ENCODE peak calls at places on chromosomes 4 and X, in eight cellular contexts. T is A549, X is choroid plexus epithelial cell, N is breast epithelium, U is testis, V is AG04450, A is right lobe of liver, L is IMR-90. C is an unnamed sample.
A peak's percentile ranks its signal among the peaks of the same experiment; 100 is the strongest.

GRCh38 chr4:183326853-183327252 is 4.6 kb upstream of the CLDN24 start:
- DNase-seq in T (no peak), X (peak; percentile 33), N (no peak), U (no peak), V (no peak), A (no peak), L (peak; percentile 40), C (peak; percentile 34)

GRCh38 chr4:3801931-3802550 is 35.9 kb downstream of the ADRA2C start:
- DNase-seq in T (no peak), X (no peak), N (no peak), U (no peak), V (no peak), A (no peak), L (no peak), C (no peak)

GRCh38 chr4:7366958-7367353 is 67.8 kb downstream of the PSAPL1 start:
- DNase-seq in T (no peak), X (no peak), N (no peak), U (no peak), V (no peak), A (no peak), L (no peak), C (no peak)

GRCh38 chr4:99435154-99435553 is at the start of gene ADH7:
- DNase-seq in T (no peak), X (no peak), N (no peak), U (no peak), V (no peak), A (no peak), L (no peak), C (no peak)

GRCh38 chr4:30495261-30496050 is 224.7 kb upstream of the PCDH7 start:
- DNase-seq in T (no peak), X (no peak), N (no peak), U (no peak), V (no peak), A (no peak), L (no peak), C (no peak)

GRCh38 chrX:132181364-132181763 is 37.9 kb downstream of the RAP2C start:
- DNase-seq in T (no peak), X (no peak), N (peak; percentile 74), U (peak; percentile 33), V (no peak), A (peak; percentile 65), L (no peak), C (no peak)

GRCh38 chr4:186624951-186625350 is 69.6 kb upstream of the MTNR1A start:
- DNase-seq in T (no peak), X (peak; percentile 88), N (no peak), U (no peak), V (peak; percentile 48), A (no peak), L (peak; percentile 87), C (peak; percentile 45)

GRCh38 chrX:107676559-107677378 is 48.5 kb downstream of the PRPS1 start:
- DNase-seq in T (peak; percentile 62), X (peak; percentile 97), N (peak; percentile 82), U (peak; percentile 80), V (peak; percentile 50), A (peak; percentile 79), L (peak; percentile 84), C (peak; percentile 97)

GRCh38 chr4:545612-546011 is 30.5 kb downstream of the TMEM271 start:
- DNase-seq in T (no peak), X (no peak), N (no peak), U (no peak), V (no peak), A (no peak), L (no peak), C (no peak)

GRCh38 chr4:80070880-80071620 is 2.0 kb downstream of the ANTXR2 start:
- DNase-seq in T (no peak), X (peak; percentile 36), N (no peak), U (no peak), V (no peak), A (no peak), L (peak; percentile 55), C (no peak)

GRCh38 chr4:183906486-183906735 is 1.3 kb downstream of the STOX2 start:
- DNase-seq in T (no peak), X (no peak), N (no peak), U (no peak), V (no peak), A (no peak), L (no peak), C (no peak)

GRCh38 chrX:106706466-106706865 is 20.0 kb upstream of the RNF128 start:
- DNase-seq in T (no peak), X (no peak), N (no peak), U (no peak), V (no peak), A (no peak), L (no peak), C (no peak)

GRCh38 chrX:45842916-45843315 is 642.2 kb upstream of the DIPK2B start:
- DNase-seq in T (no peak), X (no peak), N (no peak), U (no peak), V (no peak), A (no peak), L (no peak), C (peak; percentile 32)

GRCh38 chr4:84792366-84793301 is 173.9 kb downstream of the WDFY3 start:
- DNase-seq in T (no peak), X (no peak), N (no peak), U (no peak), V (no peak), A (no peak), L (peak; percentile 45), C (peak; percentile 75)

GRCh38 chr4:48439988-48440387 is 43.2 kb upstream of the SLC10A4 start:
- DNase-seq in T (no peak), X (peak; percentile 26), N (no peak), U (no peak), V (no peak), A (no peak), L (no peak), C (no peak)

GRCh38 chr4:8645753-8646124 is 53.2 kb downstream of the CPZ start:
- DNase-seq in T (no peak), X (no peak), N (peak; percentile 12), U (no peak), V (no peak), A (no peak), L (no peak), C (no peak)

GRCh38 chr4:41216294-41217019 is 2.1 kb upstream of the APBB2 start:
- DNase-seq in T (peak; percentile 81), X (peak; percentile 78), N (peak; percentile 67), U (peak; percentile 83), V (no peak), A (peak; percentile 89), L (peak; percentile 57), C (peak; percentile 65)

GRCh38 chrX:132622130-132622529 is 133.3 kb upstream of the MBNL3 start:
- DNase-seq in T (no peak), X (peak; percentile 22), N (no peak), U (no peak), V (no peak), A (no peak), L (peak; percentile 35), C (peak; percentile 53)

GRCh38 chrX:68710870-68711576 is 63.6 kb downstream of the STARD8 start:
- DNase-seq in T (peak; percentile 73), X (peak; percentile 76), N (no peak), U (peak; percentile 28), V (no peak), A (no peak), L (peak; percentile 53), C (peak; percentile 54)

GRCh38 chrX:50718791-50719190 is 95.2 kb downstream of the SHROOM4 start:
- DNase-seq in T (no peak), X (peak; percentile 21), N (no peak), U (no peak), V (peak; percentile 30), A (no peak), L (peak; percentile 63), C (no peak)

GRCh38 chr4:78864405-78865024 is 74.7 kb downstream of the PAQR3 start:
- DNase-seq in T (peak; percentile 18), X (peak; percentile 93), N (no peak), U (no peak), V (peak; percentile 63), A (no peak), L (peak; percentile 85), C (peak; percentile 90)

DNA sequence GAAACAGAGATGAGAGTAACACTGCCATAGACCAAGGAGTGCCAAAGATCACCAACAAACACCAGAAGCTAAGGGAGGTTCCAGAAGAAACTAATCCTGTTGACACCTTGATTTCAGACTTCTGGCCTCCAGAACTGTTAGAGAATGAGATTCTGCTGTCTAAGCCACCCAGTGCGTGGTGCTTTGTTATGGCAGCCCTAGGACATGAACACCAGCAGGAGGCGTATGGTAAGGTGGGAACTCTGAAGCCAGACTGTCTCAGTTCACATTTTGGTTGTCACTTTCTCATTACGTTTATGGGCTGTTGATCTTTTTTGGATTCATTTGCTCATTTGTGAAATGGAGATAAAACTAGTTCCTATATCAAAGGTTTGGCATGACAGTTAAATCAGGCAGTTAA is 142.9 kb downstream of the DCHS2 start:
- DNase-seq in T (no peak), X (no peak), N (no peak), U (no peak), V (no peak), A (no peak), L (no peak), C (no peak)
- TF ChIP-seq CTCF in T (no peak), X (peak; percentile 13), N (no peak), U (no peak), V (no peak), A (no peak), L (no peak), C (no peak)

DNA sequence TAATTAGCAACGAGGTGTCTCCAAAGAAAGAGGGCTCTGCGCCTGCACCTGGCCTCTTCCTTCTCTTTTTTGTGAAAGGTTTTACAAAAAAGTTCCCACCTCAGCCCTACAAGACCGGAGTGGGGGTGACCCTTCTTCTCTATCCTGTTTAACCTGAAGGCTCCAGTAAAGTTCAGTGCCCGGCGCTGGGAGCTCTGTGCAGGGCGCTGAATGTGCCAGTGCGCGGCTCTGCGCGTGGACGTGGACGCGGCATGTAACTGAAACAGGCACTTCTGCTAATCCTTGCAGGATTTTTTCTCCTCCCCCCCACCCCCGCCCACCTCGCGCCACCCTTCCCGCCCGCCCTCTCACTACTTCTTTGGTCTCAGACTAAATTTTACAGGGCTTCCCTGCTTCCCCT is 2.4 kb downstream of the GPR50 start:
- DNase-seq in T (no peak), X (no peak), N (no peak), U (no peak), V (no peak), A (no peak), L (no peak), C (no peak)
- H3K4me3 ChIP-seq in T (no peak overlapping the region), X (no peak overlapping the region), N (no peak overlapping the region), U (no peak overlapping the region), V (no peak overlapping the region), A (no peak overlapping the region), L (no peak overlapping the region), C (no peak overlapping the region)

GRCh38 chrX:103687073-103687695 is 685 bp upstream of the MORF4L2 start:
- DNase-seq in T (peak; percentile 34), X (peak; percentile 89), N (peak; percentile 84), U (peak; percentile 90), V (peak; percentile 42), A (peak; percentile 89), L (peak; percentile 76), C (no peak)
- TF ChIP-seq CTCF in T (no peak), X (peak; percentile 42), N (peak; percentile 55), U (no peak), V (peak; percentile 54), A (peak; percentile 40), L (peak; percentile 41), C (peak; percentile 27)

DNA sequence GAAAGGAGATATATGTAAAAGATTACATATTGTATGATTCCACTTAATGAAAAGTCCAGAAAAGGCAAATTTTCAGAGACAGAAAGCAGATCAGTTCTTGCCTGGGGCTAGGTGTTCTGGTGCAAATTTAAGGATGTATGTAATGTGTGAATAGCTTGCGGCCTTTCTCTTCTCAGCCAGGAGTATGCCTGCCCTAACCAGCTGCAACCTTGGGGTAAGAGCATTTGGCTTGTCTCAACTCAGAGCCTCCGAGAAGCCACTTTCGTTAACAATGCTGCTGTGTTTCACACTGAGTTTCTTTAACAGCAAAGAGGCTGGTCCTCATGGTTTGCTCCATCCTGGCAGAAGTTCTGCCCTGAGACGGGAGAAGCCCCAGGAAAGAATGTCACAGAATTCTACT is 102.7 kb downstream of the SPCS3 start:
- DNase-seq in T (no peak), X (no peak), N (no peak), U (no peak), V (no peak), A (no peak), L (no peak), C (no peak)
- H3K4me3 ChIP-seq in T (no peak overlapping the region), X (no peak overlapping the region), N (no peak overlapping the region), U (no peak overlapping the region), V (no peak overlapping the region), A (no peak overlapping the region), L (no peak overlapping the region), C (no peak overlapping the region)

C was measured in fibroblast of mammary gland.